ENCODE peak calls at places on chromosomes 3 and 15, in eight cellular contexts. One of them, this sample, is unnamed.

GRCh38 chr3:123311201-123311600 is 109.5 kb downstream of the SEC22A start:
- DNase-seq in activated CD4-positive, alpha-beta T cell treated with anti-CD3 and anti-CD28 coated beads for 1 hour: no peak
- DNase-seq in choroid plexus epithelial cell: no peak
- DNase-seq in stimulated activated CD8-positive, alpha-beta memory T cell treated with anti-CD3 and anti-CD28 coated beads, Interleukin-15, amount 100 ng/mL, for 24 hours: no peak
- DNase-seq in bronchial epithelial cell: no peak
- DNase-seq in naive B cell: no peak
- DNase-seq in NCI-H1417 treated with DMSO at 0.1 percent for 48 hours: no peak
- DNase-seq in stimulated activated CD4-positive, alpha-beta T cell treated with anti-CD3 and anti-CD28 coated beads, Interleukin-2, amount 100 ng/mL, for 4 hours: no peak
- DNase-seq in this sample: no peak

GRCh38 chr3:18716821-18717220 is 291.7 kb upstream of the SATB1 start:
- DNase-seq in stimulated activated CD8-positive, alpha-beta memory T cell treated with anti-CD3 and anti-CD28 coated beads, Interleukin-15, amount 100 ng/mL, for 24 hours: no peak
- DNase-seq in NCI-H1417 treated with DMSO at 0.1 percent for 48 hours: no peak
- DNase-seq in activated CD4-positive, alpha-beta T cell treated with anti-CD3 and anti-CD28 coated beads for 1 hour: no peak
- DNase-seq in naive B cell: no peak
- DNase-seq in choroid plexus epithelial cell: no peak
- DNase-seq in stimulated activated CD4-positive, alpha-beta T cell treated with anti-CD3 and anti-CD28 coated beads, Interleukin-2, amount 100 ng/mL, for 4 hours: no peak
- DNase-seq in bronchial epithelial cell: peak; percentile 5
- DNase-seq in this sample: no peak

GRCh38 chr3:142210144-142210543 is 15.2 kb downstream of the GK5 start:
- DNase-seq in choroid plexus epithelial cell: peak; percentile 44
- DNase-seq in bronchial epithelial cell: no peak
- DNase-seq in naive B cell: no peak
- DNase-seq in stimulated activated CD8-positive, alpha-beta memory T cell treated with anti-CD3 and anti-CD28 coated beads, Interleukin-15, amount 100 ng/mL, for 24 hours: no peak
- DNase-seq in stimulated activated CD4-positive, alpha-beta T cell treated with anti-CD3 and anti-CD28 coated beads, Interleukin-2, amount 100 ng/mL, for 4 hours: no peak
- DNase-seq in NCI-H1417 treated with DMSO at 0.1 percent for 48 hours: no peak
- DNase-seq in activated CD4-positive, alpha-beta T cell treated with anti-CD3 and anti-CD28 coated beads for 1 hour: no peak
- DNase-seq in this sample: no peak

GRCh38 chr15:57698243-57698642 is 8.3 kb upstream of the POLR2M start:
- DNase-seq in bronchial epithelial cell: no peak
- DNase-seq in stimulated activated CD4-positive, alpha-beta T cell treated with anti-CD3 and anti-CD28 coated beads, Interleukin-2, amount 100 ng/mL, for 4 hours: no peak
- DNase-seq in naive B cell: no peak
- DNase-seq in choroid plexus epithelial cell: no peak
- DNase-seq in stimulated activated CD8-positive, alpha-beta memory T cell treated with anti-CD3 and anti-CD28 coated beads, Interleukin-15, amount 100 ng/mL, for 24 hours: no peak
- DNase-seq in NCI-H1417 treated with DMSO at 0.1 percent for 48 hours: no peak
- DNase-seq in activated CD4-positive, alpha-beta T cell treated with anti-CD3 and anti-CD28 coated beads for 1 hour: no peak
- DNase-seq in this sample: no peak

GRCh38 chr15:28921925-28922711 is 36.3 kb downstream of the APBA2 start:
- DNase-seq in NCI-H1417 treated with DMSO at 0.1 percent for 48 hours: no peak
- DNase-seq in activated CD4-positive, alpha-beta T cell treated with anti-CD3 and anti-CD28 coated beads for 1 hour: no peak
- DNase-seq in stimulated activated CD8-positive, alpha-beta memory T cell treated with anti-CD3 and anti-CD28 coated beads, Interleukin-15, amount 100 ng/mL, for 24 hours: no peak
- DNase-seq in bronchial epithelial cell: no peak
- DNase-seq in stimulated activated CD4-positive, alpha-beta T cell treated with anti-CD3 and anti-CD28 coated beads, Interleukin-2, amount 100 ng/mL, for 4 hours: no peak
- DNase-seq in naive B cell: no peak
- DNase-seq in choroid plexus epithelial cell: no peak
- DNase-seq in this sample: no peak

GRCh38 chr3:146528954-146529353 is 15.5 kb downstream of the PLSCR1 start:
- DNase-seq in naive B cell: no peak
- DNase-seq in NCI-H1417 treated with DMSO at 0.1 percent for 48 hours: no peak
- DNase-seq in choroid plexus epithelial cell: peak; percentile 87
- DNase-seq in stimulated activated CD4-positive, alpha-beta T cell treated with anti-CD3 and anti-CD28 coated beads, Interleukin-2, amount 100 ng/mL, for 4 hours: no peak
- DNase-seq in bronchial epithelial cell: no peak
- DNase-seq in activated CD4-positive, alpha-beta T cell treated with anti-CD3 and anti-CD28 coated beads for 1 hour: no peak
- DNase-seq in stimulated activated CD8-positive, alpha-beta memory T cell treated with anti-CD3 and anti-CD28 coated beads, Interleukin-15, amount 100 ng/mL, for 24 hours: no peak
- DNase-seq in this sample: no peak

GRCh38 chr3:100268986-100269385 is 8.2 kb downstream of the TBC1D23 start:
- DNase-seq in bronchial epithelial cell: peak; percentile 24
- DNase-seq in NCI-H1417 treated with DMSO at 0.1 percent for 48 hours: no peak
- DNase-seq in naive B cell: no peak
- DNase-seq in stimulated activated CD4-positive, alpha-beta T cell treated with anti-CD3 and anti-CD28 coated beads, Interleukin-2, amount 100 ng/mL, for 4 hours: no peak
- DNase-seq in stimulated activated CD8-positive, alpha-beta memory T cell treated with anti-CD3 and anti-CD28 coated beads, Interleukin-15, amount 100 ng/mL, for 24 hours: no peak
- DNase-seq in choroid plexus epithelial cell: peak; percentile 27
- DNase-seq in activated CD4-positive, alpha-beta T cell treated with anti-CD3 and anti-CD28 coated beads for 1 hour: no peak
- DNase-seq in this sample: no peak

GRCh38 chr3:10563396-10563795 is 58.0 kb upstream of the ATP2B2 start:
- DNase-seq in naive B cell: no peak
- DNase-seq in stimulated activated CD4-positive, alpha-beta T cell treated with anti-CD3 and anti-CD28 coated beads, Interleukin-2, amount 100 ng/mL, for 4 hours: no peak
- DNase-seq in stimulated activated CD8-positive, alpha-beta memory T cell treated with anti-CD3 and anti-CD28 coated beads, Interleukin-15, amount 100 ng/mL, for 24 hours: no peak
- DNase-seq in bronchial epithelial cell: no peak
- DNase-seq in choroid plexus epithelial cell: no peak
- DNase-seq in NCI-H1417 treated with DMSO at 0.1 percent for 48 hours: no peak
- DNase-seq in activated CD4-positive, alpha-beta T cell treated with anti-CD3 and anti-CD28 coated beads for 1 hour: no peak
- DNase-seq in this sample: no peak

GRCh38 chr15:65828566-65828965 is 36.5 kb upstream of the DENND4A start:
- DNase-seq in bronchial epithelial cell: no peak
- DNase-seq in naive B cell: no peak
- DNase-seq in choroid plexus epithelial cell: no peak
- DNase-seq in NCI-H1417 treated with DMSO at 0.1 percent for 48 hours: no peak
- DNase-seq in stimulated activated CD4-positive, alpha-beta T cell treated with anti-CD3 and anti-CD28 coated beads, Interleukin-2, amount 100 ng/mL, for 4 hours: no peak
- DNase-seq in stimulated activated CD8-positive, alpha-beta memory T cell treated with anti-CD3 and anti-CD28 coated beads, Interleukin-15, amount 100 ng/mL, for 24 hours: no peak
- DNase-seq in activated CD4-positive, alpha-beta T cell treated with anti-CD3 and anti-CD28 coated beads for 1 hour: no peak
- DNase-seq in this sample: no peak

GRCh38 chr3:37287776-37288175 is 113.4 kb upstream of the LRRFIP2 start:
- DNase-seq in NCI-H1417 treated with DMSO at 0.1 percent for 48 hours: no peak
- DNase-seq in choroid plexus epithelial cell: peak; percentile 37
- DNase-seq in stimulated activated CD8-positive, alpha-beta memory T cell treated with anti-CD3 and anti-CD28 coated beads, Interleukin-15, amount 100 ng/mL, for 24 hours: no peak
- DNase-seq in naive B cell: no peak
- DNase-seq in activated CD4-positive, alpha-beta T cell treated with anti-CD3 and anti-CD28 coated beads for 1 hour: no peak
- DNase-seq in bronchial epithelial cell: peak; percentile 61
- DNase-seq in stimulated activated CD4-positive, alpha-beta T cell treated with anti-CD3 and anti-CD28 coated beads, Interleukin-2, amount 100 ng/mL, for 4 hours: no peak
- DNase-seq in this sample: no peak

GRCh38 chr3:71102111-71103039 is 481.2 kb downstream of the FOXP1 start:
- DNase-seq in activated CD4-positive, alpha-beta T cell treated with anti-CD3 and anti-CD28 coated beads for 1 hour: no peak
- DNase-seq in NCI-H1417 treated with DMSO at 0.1 percent for 48 hours: no peak
- DNase-seq in bronchial epithelial cell: peak; percentile 85
- DNase-seq in naive B cell: no peak
- DNase-seq in stimulated activated CD4-positive, alpha-beta T cell treated with anti-CD3 and anti-CD28 coated beads, Interleukin-2, amount 100 ng/mL, for 4 hours: no peak
- DNase-seq in choroid plexus epithelial cell: peak; percentile 94
- DNase-seq in stimulated activated CD8-positive, alpha-beta memory T cell treated with anti-CD3 and anti-CD28 coated beads, Interleukin-15, amount 100 ng/mL, for 24 hours: no peak
- DNase-seq in this sample: no peak

GRCh38 chr3:44033123-44033522 is 208.6 kb upstream of the TOPAZ1 start:
- DNase-seq in NCI-H1417 treated with DMSO at 0.1 percent for 48 hours: no peak
- DNase-seq in choroid plexus epithelial cell: no peak
- DNase-seq in bronchial epithelial cell: no peak
- DNase-seq in naive B cell: no peak
- DNase-seq in activated CD4-positive, alpha-beta T cell treated with anti-CD3 and anti-CD28 coated beads for 1 hour: no peak
- DNase-seq in stimulated activated CD4-positive, alpha-beta T cell treated with anti-CD3 and anti-CD28 coated beads, Interleukin-2, amount 100 ng/mL, for 4 hours: no peak
- DNase-seq in stimulated activated CD8-positive, alpha-beta memory T cell treated with anti-CD3 and anti-CD28 coated beads, Interleukin-15, amount 100 ng/mL, for 24 hours: no peak
- DNase-seq in this sample: no peak

GRCh38 chr3:124424396-124424795 is 305.9 kb upstream of the UMPS start:
- DNase-seq in NCI-H1417 treated with DMSO at 0.1 percent for 48 hours: no peak
- DNase-seq in stimulated activated CD8-positive, alpha-beta memory T cell treated with anti-CD3 and anti-CD28 coated beads, Interleukin-15, amount 100 ng/mL, for 24 hours: no peak
- DNase-seq in naive B cell: no peak
- DNase-seq in bronchial epithelial cell: no peak
- DNase-seq in activated CD4-positive, alpha-beta T cell treated with anti-CD3 and anti-CD28 coated beads for 1 hour: no peak
- DNase-seq in choroid plexus epithelial cell: no peak
- DNase-seq in stimulated activated CD4-positive, alpha-beta T cell treated with anti-CD3 and anti-CD28 coated beads, Interleukin-2, amount 100 ng/mL, for 4 hours: no peak
- DNase-seq in this sample: no peak

GRCh38 chr3:195873971-195874370 is 34.4 kb downstream of the TNK2 start:
- DNase-seq in choroid plexus epithelial cell: peak; percentile 37
- DNase-seq in bronchial epithelial cell: no peak
- DNase-seq in NCI-H1417 treated with DMSO at 0.1 percent for 48 hours: no peak
- DNase-seq in stimulated activated CD4-positive, alpha-beta T cell treated with anti-CD3 and anti-CD28 coated beads, Interleukin-2, amount 100 ng/mL, for 4 hours: no peak
- DNase-seq in activated CD4-positive, alpha-beta T cell treated with anti-CD3 and anti-CD28 coated beads for 1 hour: no peak
- DNase-seq in stimulated activated CD8-positive, alpha-beta memory T cell treated with anti-CD3 and anti-CD28 coated beads, Interleukin-15, amount 100 ng/mL, for 24 hours: no peak
- DNase-seq in naive B cell: no peak
- DNase-seq in this sample: no peak

GRCh38 chr15:61702224-61703120 is 357.8 kb downstream of the VPS13C start:
- DNase-seq in stimulated activated CD4-positive, alpha-beta T cell treated with anti-CD3 and anti-CD28 coated beads, Interleukin-2, amount 100 ng/mL, for 4 hours: no peak
- DNase-seq in naive B cell: no peak
- DNase-seq in choroid plexus epithelial cell: no peak
- DNase-seq in bronchial epithelial cell: peak; percentile 14
- DNase-seq in stimulated activated CD8-positive, alpha-beta memory T cell treated with anti-CD3 and anti-CD28 coated beads, Interleukin-15, amount 100 ng/mL, for 24 hours: no peak
- DNase-seq in NCI-H1417 treated with DMSO at 0.1 percent for 48 hours: no peak
- DNase-seq in activated CD4-positive, alpha-beta T cell treated with anti-CD3 and anti-CD28 coated beads for 1 hour: no peak
- DNase-seq in this sample: no peak

GRCh38 chr15:69808756-69809155 is 289.0 kb downstream of the TLE3 start:
- DNase-seq in naive B cell: no peak
- DNase-seq in bronchial epithelial cell: no peak
- DNase-seq in stimulated activated CD8-positive, alpha-beta memory T cell treated with anti-CD3 and anti-CD28 coated beads, Interleukin-15, amount 100 ng/mL, for 24 hours: no peak
- DNase-seq in NCI-H1417 treated with DMSO at 0.1 percent for 48 hours: no peak
- DNase-seq in choroid plexus epithelial cell: peak; percentile 81
- DNase-seq in activated CD4-positive, alpha-beta T cell treated with anti-CD3 and anti-CD28 coated beads for 1 hour: no peak
- DNase-seq in stimulated activated CD4-positive, alpha-beta T cell treated with anti-CD3 and anti-CD28 coated beads, Interleukin-2, amount 100 ng/mL, for 4 hours: no peak
- DNase-seq in this sample: no peak

GRCh38 chr3:134804508-134805480 is 9.7 kb downstream of the EPHB1 start:
- DNase-seq in naive B cell: no peak
- DNase-seq in stimulated activated CD4-positive, alpha-beta T cell treated with anti-CD3 and anti-CD28 coated beads, Interleukin-2, amount 100 ng/mL, for 4 hours: no peak
- DNase-seq in activated CD4-positive, alpha-beta T cell treated with anti-CD3 and anti-CD28 coated beads for 1 hour: no peak
- DNase-seq in bronchial epithelial cell: no peak
- DNase-seq in choroid plexus epithelial cell: no peak
- DNase-seq in stimulated activated CD8-positive, alpha-beta memory T cell treated with anti-CD3 and anti-CD28 coated beads, Interleukin-15, amount 100 ng/mL, for 24 hours: no peak
- DNase-seq in NCI-H1417 treated with DMSO at 0.1 percent for 48 hours: no peak
- DNase-seq in this sample: no peak

GRCh38 chr3:29011441-29011840 is 269.4 kb upstream of the RBMS3 start:
- DNase-seq in bronchial epithelial cell: no peak
- DNase-seq in stimulated activated CD4-positive, alpha-beta T cell treated with anti-CD3 and anti-CD28 coated beads, Interleukin-2, amount 100 ng/mL, for 4 hours: no peak
- DNase-seq in choroid plexus epithelial cell: no peak
- DNase-seq in naive B cell: no peak
- DNase-seq in NCI-H1417 treated with DMSO at 0.1 percent for 48 hours: no peak
- DNase-seq in activated CD4-positive, alpha-beta T cell treated with anti-CD3 and anti-CD28 coated beads for 1 hour: no peak
- DNase-seq in stimulated activated CD8-positive, alpha-beta memory T cell treated with anti-CD3 and anti-CD28 coated beads, Interleukin-15, amount 100 ng/mL, for 24 hours: no peak
- DNase-seq in this sample: no peak

GRCh38 chr3:149581681-149582349 is 76.0 kb downstream of the WWTR1 start:
- DNase-seq in choroid plexus epithelial cell: peak; percentile 82
- DNase-seq in stimulated activated CD4-positive, alpha-beta T cell treated with anti-CD3 and anti-CD28 coated beads, Interleukin-2, amount 100 ng/mL, for 4 hours: no peak
- DNase-seq in bronchial epithelial cell: peak; percentile 94
- DNase-seq in stimulated activated CD8-positive, alpha-beta memory T cell treated with anti-CD3 and anti-CD28 coated beads, Interleukin-15, amount 100 ng/mL, for 24 hours: no peak
- DNase-seq in naive B cell: no peak
- DNase-seq in NCI-H1417 treated with DMSO at 0.1 percent for 48 hours: no peak
- DNase-seq in activated CD4-positive, alpha-beta T cell treated with anti-CD3 and anti-CD28 coated beads for 1 hour: no peak
- DNase-seq in this sample: no peak

GRCh38 chr3:191070762-191071365 is 128.2 kb upstream of the OSTN start:
- DNase-seq in naive B cell: no peak
- DNase-seq in NCI-H1417 treated with DMSO at 0.1 percent for 48 hours: no peak
- DNase-seq in bronchial epithelial cell: peak; percentile 53
- DNase-seq in stimulated activated CD8-positive, alpha-beta memory T cell treated with anti-CD3 and anti-CD28 coated beads, Interleukin-15, amount 100 ng/mL, for 24 hours: no peak
- DNase-seq in activated CD4-positive, alpha-beta T cell treated with anti-CD3 and anti-CD28 coated beads for 1 hour: no peak
- DNase-seq in choroid plexus epithelial cell: peak; percentile 61
- DNase-seq in stimulated activated CD4-positive, alpha-beta T cell treated with anti-CD3 and anti-CD28 coated beads, Interleukin-2, amount 100 ng/mL, for 4 hours: no peak
- DNase-seq in this sample: no peak

GRCh38 chr15:88995449-88995848 is 82.3 kb upstream of the MFGE8 start:
- DNase-seq in stimulated activated CD8-positive, alpha-beta memory T cell treated with anti-CD3 and anti-CD28 coated beads, Interleukin-15, amount 100 ng/mL, for 24 hours: no peak
- DNase-seq in naive B cell: no peak
- DNase-seq in activated CD4-positive, alpha-beta T cell treated with anti-CD3 and anti-CD28 coated beads for 1 hour: no peak
- DNase-seq in stimulated activated CD4-positive, alpha-beta T cell treated with anti-CD3 and anti-CD28 coated beads, Interleukin-2, amount 100 ng/mL, for 4 hours: no peak
- DNase-seq in bronchial epithelial cell: no peak
- DNase-seq in NCI-H1417 treated with DMSO at 0.1 percent for 48 hours: no peak
- DNase-seq in choroid plexus epithelial cell: peak; percentile 26
- DNase-seq in this sample: no peak

GRCh38 chr15:89457086-89457485 is 39.3 kb downstream of the RHCG start:
- DNase-seq in NCI-H1417 treated with DMSO at 0.1 percent for 48 hours: no peak
- DNase-seq in stimulated activated CD4-positive, alpha-beta T cell treated with anti-CD3 and anti-CD28 coated beads, Interleukin-2, amount 100 ng/mL, for 4 hours: no peak
- DNase-seq in activated CD4-positive, alpha-beta T cell treated with anti-CD3 and anti-CD28 coated beads for 1 hour: no peak
- DNase-seq in naive B cell: no peak
- DNase-seq in choroid plexus epithelial cell: peak; percentile 45
- DNase-seq in bronchial epithelial cell: peak; percentile 59
- DNase-seq in stimulated activated CD8-positive, alpha-beta memory T cell treated with anti-CD3 and anti-CD28 coated beads, Interleukin-15, amount 100 ng/mL, for 24 hours: no peak
- DNase-seq in this sample: no peak

This sample was measured in GM12878.